ENCODE peak calls at places on chromosomes 3 and 15, in seven cellular contexts. V, Y, C, Q, R, U and F are unnamed samples.

GRCh38 chr3:4729061-4729973 is 236.2 kb downstream of the ITPR1 start:
- DNase-seq in V (no peak), Y (no peak), C (no peak), Q (no peak), R (no peak), U (no peak), F (no peak)

GRCh38 chr15:52097176-52097575 is 15.4 kb downstream of the BCL2L10 start:
- DNase-seq in V (no peak), Y (no peak), C (no peak), Q (no peak), R (no peak), U (peak; percentile 43), F (no peak)

GRCh38 chr3:188687389-188687788 is 484.4 kb upstream of the TPRG1 start:
- DNase-seq in V (peak; percentile 50), Y (no peak), C (peak; percentile 86), Q (peak; percentile 55), R (no peak), U (peak; percentile 88), F (no peak)

GRCh38 chr3:50194128-50194902 is 2.9 kb downstream of the GNAT1 start:
- DNase-seq in V (peak; percentile 82), Y (peak; percentile 59), C (peak; percentile 50), Q (peak; percentile 76), R (no peak), U (peak; percentile 50), F (peak; percentile 63)

GRCh38 chr15:65980824-65981456 is 111.6 kb downstream of the RAB11A start:
- DNase-seq in V (peak; percentile 87), Y (peak; percentile 51), C (peak; percentile 79), Q (peak; percentile 86), R (peak; percentile 69), U (peak; percentile 67), F (peak; percentile 52)

GRCh38 chr3:178385280-178385952 is 150.8 kb upstream of the KCNMB2 start:
- DNase-seq in V (no peak), Y (peak; percentile 48), C (peak; percentile 51), Q (peak; percentile 48), R (peak; percentile 1), U (peak; percentile 59), F (no peak)

GRCh38 chr3:128198313-128198712 is 45.0 kb downstream of the EEFSEC start:
- DNase-seq in V (no peak), Y (no peak), C (no peak), Q (peak; percentile 76), R (no peak), U (no peak), F (no peak)

GRCh38 chr3:183618542-183618941 is 16.9 kb upstream of the KLHL24 start:
- DNase-seq in V (no peak), Y (no peak), C (no peak), Q (no peak), R (no peak), U (no peak), F (no peak)

GRCh38 chr3:110413807-110414748 is 657.5 kb upstream of the NECTIN3 start:
- DNase-seq in V (no peak), Y (no peak), C (peak; percentile 84), Q (no peak), R (no peak), U (peak; percentile 62), F (no peak)

GRCh38 chr3:64674591-64675076 is 13.2 kb downstream of the ADAMTS9 start:
- DNase-seq in V (no peak), Y (no peak), C (no peak), Q (peak; percentile 62), R (no peak), U (peak; percentile 65), F (no peak)

GRCh38 chr15:86311568-86312280 is 232.1 kb downstream of the AGBL1 start:
- DNase-seq in V (no peak), Y (no peak), C (no peak), Q (no peak), R (no peak), U (no peak), F (no peak)

GRCh38 chr3:102078864-102079808 is 229.8 kb downstream of the NFKBIZ start:
- DNase-seq in V (no peak), Y (no peak), C (no peak), Q (peak; percentile 40), R (no peak), U (no peak), F (no peak)

GRCh38 chr3:69408542-69408941 is 22.7 kb upstream of the FRMD4B start:
- DNase-seq in V (no peak), Y (no peak), C (no peak), Q (no peak), R (no peak), U (no peak), F (no peak)

DNA sequence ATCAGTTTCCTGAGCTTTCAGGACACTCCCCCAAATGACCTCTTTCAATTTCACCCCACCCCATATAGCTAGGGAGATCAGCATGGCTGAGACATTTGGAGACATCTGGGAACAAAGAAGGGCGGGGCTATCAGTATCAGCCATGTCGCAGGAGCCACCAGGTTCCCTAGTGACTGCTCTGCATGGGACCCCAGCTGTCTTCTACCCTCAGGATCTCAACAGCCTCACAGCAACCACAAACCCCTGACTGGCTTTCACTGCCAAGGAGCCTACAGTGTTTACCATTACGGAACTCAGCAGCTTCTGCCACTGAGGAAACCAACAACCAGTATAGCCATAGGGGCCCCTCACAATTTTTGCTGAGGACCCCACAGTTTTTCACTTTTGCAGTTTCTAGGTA is 269.6 kb upstream of the TRIM42 start:
- DNase-seq in V (no peak), Y (no peak), C (no peak), Q (no peak), R (no peak), U (no peak), F (no peak)
- H4K8ac ChIP-seq in V (no peak overlapping the region), Y (no peak overlapping the region), C (no peak overlapping the region), Q (no peak overlapping the region), R (peak overlapping the region; percentile 28), U (no peak overlapping the region), F (no peak overlapping the region)

GRCh38 chr3:38109580-38110313 is 27.2 kb downstream of the ACAA1 start:
- DNase-seq in V (peak; percentile 19), Y (no peak), C (no peak), Q (no peak), R (no peak), U (no peak), F (no peak)
- H4K8ac ChIP-seq in V (no peak overlapping the region), Y (no peak overlapping the region), C (no peak overlapping the region), Q (no peak overlapping the region), R (no peak overlapping the region), U (no peak overlapping the region), F (no peak overlapping the region)

DNA sequence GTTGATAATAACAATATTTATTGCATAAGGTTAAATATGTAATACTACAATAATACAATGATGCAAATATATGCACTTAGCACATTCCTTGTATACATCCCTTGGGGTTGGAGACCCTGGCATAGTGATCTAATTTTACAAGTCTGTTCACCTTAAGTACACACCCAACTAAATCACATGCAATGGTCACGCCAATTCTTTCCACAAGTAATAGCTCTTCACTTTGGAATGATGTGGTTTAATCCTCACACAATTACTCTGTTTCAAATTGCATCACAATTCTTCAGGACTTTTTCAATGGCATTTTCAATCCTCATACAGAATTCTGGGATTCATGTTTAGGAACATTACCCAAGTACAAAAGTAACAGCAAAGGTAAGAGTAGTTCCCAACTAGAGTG is 27.3 kb upstream of the SPRED1 start:
- DNase-seq in V (no peak), Y (no peak), C (no peak), Q (no peak), R (no peak), U (no peak), F (no peak)
- H4K8ac ChIP-seq in V (no peak overlapping the region), Y (no peak overlapping the region), C (no peak overlapping the region), Q (no peak overlapping the region), R (no peak overlapping the region), U (no peak overlapping the region), F (no peak overlapping the region)

GRCh38 chr15:79463043-79463780 is 31.1 kb downstream of the MINAR1 start:
- DNase-seq in V (no peak), Y (no peak), C (no peak), Q (no peak), R (no peak), U (no peak), F (peak; percentile 37)
- H4K8ac ChIP-seq in V (no peak overlapping the region), Y (no peak overlapping the region), C (no peak overlapping the region), Q (no peak overlapping the region), R (no peak overlapping the region), U (no peak overlapping the region), F (no peak overlapping the region)

DNA sequence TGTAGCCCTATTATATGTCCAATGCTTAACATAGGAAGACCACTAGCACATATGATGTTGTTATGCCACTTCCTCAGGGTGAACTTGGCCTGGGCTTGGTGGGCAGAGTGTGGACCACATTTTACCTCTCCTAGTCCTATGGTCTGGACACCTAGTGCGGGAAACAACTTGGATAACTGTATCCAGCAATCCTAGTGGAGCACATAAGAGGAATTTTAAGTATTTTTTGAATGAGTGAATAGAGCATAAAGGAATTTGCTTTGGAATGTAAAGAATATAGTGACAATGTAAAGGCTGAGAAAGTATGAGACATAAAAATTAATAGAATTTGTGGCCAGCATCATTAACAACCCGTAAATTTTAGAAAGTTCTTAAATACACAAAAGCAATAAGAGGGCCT is 528.9 kb downstream of the IGSF11 start:
- DNase-seq in V (no peak), Y (no peak), C (no peak), Q (no peak), R (no peak), U (no peak), F (peak; percentile 49)
- H4K8ac ChIP-seq in V (no peak overlapping the region), Y (no peak overlapping the region), C (no peak overlapping the region), Q (no peak overlapping the region), R (no peak overlapping the region), U (no peak overlapping the region), F (no peak overlapping the region)